ENCODE peak calls at places on chromosomes 2 and 18, in five cellular contexts. N, W, R, X and L are unnamed samples.

GRCh38 chr2:159066541-159067156 is 98.2 kb downstream of the TANC1 start:
- DNase-seq in X (no peak), W (no peak), N (no peak), R (no peak), L (no peak)

GRCh38 chr18:26943906-26944305 is 78.4 kb upstream of the AQP4 start:
- DNase-seq in W (no peak), X (no peak), N (no peak), R (no peak), L (no peak)

GRCh38 chr2:30820381-30821055 is 13.3 kb upstream of the CAPN13 start:
- DNase-seq in R (no peak), X (no peak), N (no peak), W (no peak), L (no peak)

GRCh38 chr2:144015036-144015435 is 504.9 kb downstream of the ZEB2 start:
- DNase-seq in W (peak; percentile 16), R (no peak), X (no peak), N (no peak), L (no peak)

GRCh38 chr2:184824597-184824996 is 226.3 kb downstream of the ZNF804A start:
- DNase-seq in X (no peak), N (no peak), W (no peak), R (no peak), L (no peak)

GRCh38 chr2:221601376-221601775 is 29.3 kb upstream of the EPHA4 start:
- DNase-seq in R (no peak), X (no peak), W (no peak), N (no peak), L (no peak)

GRCh38 chr2:133655565-133656113 is 87.4 kb upstream of the NCKAP5 start:
- DNase-seq in W (no peak), R (no peak), N (no peak), X (no peak), L (no peak)

GRCh38 chr2:176814740-176815367 is 397.7 kb upstream of the HNRNPA3 start:
- DNase-seq in N (no peak), W (peak; percentile 33), R (peak; percentile 59), X (no peak), L (peak; percentile 20)

GRCh38 chr2:96931966-96932365 is 54.4 kb downstream of the FAM178B start:
- DNase-seq in R (no peak), X (no peak), N (no peak), W (no peak), L (no peak)